ENCODE peak calls at places on chromosomes 2 and 18, in six cellular contexts. Q, G, U, H, A and B are unnamed samples.

GRCh38 chr2:45759310-45759851 is 107.9 kb downstream of the PRKCE start:
- DNase-seq in Q (no peak), G (no peak), A (no peak), U (no peak), H (no peak), B (no peak)

GRCh38 chr2:159650574-159650973 is 34.2 kb upstream of the BAZ2B start:
- DNase-seq in G (no peak), U (no peak), A (peak), H (no peak), Q (no peak), B (no peak)

GRCh38 chr2:29480423-29480822 is 365.2 kb downstream of the CLIP4 start:
- DNase-seq in U (no peak), G (no peak), Q (no peak), A (peak), H (no peak), B (no peak)

GRCh38 chr2:5981241-5982055 is 289.3 kb downstream of the SOX11 start:
- DNase-seq in H (peak), Q (peak), G (peak), U (no peak), A (no peak), B (no peak)

GRCh38 chr18:75226956-75227316 is 16.3 kb downstream of the TSHZ1 start:
- DNase-seq in A (no peak), U (no peak), Q (no peak), G (no peak), H (no peak), B (no peak)

GRCh38 chr2:148716378-148716777 is 71.8 kb downstream of the EPC2 start:
- DNase-seq in A (no peak), Q (no peak), U (no peak), G (no peak), H (no peak), B (no peak)

GRCh38 chr2:53826587-53827397 is 33.0 kb downstream of the GPR75 start:
- DNase-seq in U (no peak), G (no peak), A (no peak), Q (no peak), H (no peak), B (peak)

GRCh38 chr2:232330068-232330999 is 48.2 kb upstream of the ALPP start:
- DNase-seq in A (no peak), U (no peak), G (no peak), H (no peak), Q (peak), B (no peak)

GRCh38 chr2:157246212-157247067 is 11.1 kb upstream of the GALNT5 start:
- DNase-seq in Q (no peak), G (no peak), H (no peak), U (no peak), A (no peak), B (no peak)

GRCh38 chr2:150426315-150426714 is 61.2 kb downstream of the RND3 start:
- DNase-seq in G (no peak), A (peak), U (no peak), Q (no peak), H (no peak), B (no peak)

GRCh38 chr2:186917866-186918265 is 68.9 kb upstream of the ZSWIM2 start:
- DNase-seq in H (no peak), G (no peak), U (no peak), A (no peak), Q (no peak), B (no peak)

GRCh38 chr2:233830111-233830760 is 24.1 kb downstream of the HJURP start:
- DNase-seq in Q (no peak), A (no peak), H (no peak), U (no peak), G (no peak), B (no peak)

GRCh38 chr2:145623136-145623535 is 1103.2 kb upstream of the ZEB2 start:
- DNase-seq in U (no peak), H (no peak), Q (no peak), G (no peak), A (no peak), B (no peak)

GRCh38 chr18:37590346-37590745 is 24.7 kb upstream of the CELF4 start:
- DNase-seq in A (no peak), H (no peak), U (no peak), G (no peak), Q (no peak), B (no peak)

GRCh38 chr2:119263656-119264055 is 40.0 kb downstream of the STEAP3 start:
- DNase-seq in G (no peak), A (peak), U (no peak), H (no peak), Q (no peak), B (no peak)

GRCh38 chr18:55821219-55821618 is 233.2 kb upstream of the TCF4 start:
- DNase-seq in Q (no peak), A (no peak), U (no peak), G (no peak), H (no peak), B (no peak)

GRCh38 chr18:49924293-49924983 is 111.1 kb upstream of the ACAA2 start:
- DNase-seq in Q (no peak), G (no peak), A (no peak), U (no peak), H (no peak), B (no peak)

GRCh38 chr2:241898681-241899270 is 29.2 kb downstream of the RTP5 start:
- DNase-seq in G (no peak), Q (peak), H (no peak), A (no peak), U (no peak), B (no peak)

GRCh38 chr2:161681043-161681442 is 56.8 kb downstream of the SLC4A10 start:
- DNase-seq in Q (no peak), A (no peak), G (no peak), U (no peak), H (no peak), B (no peak)

GRCh38 chr2:226673314-226673723 is 126.3 kb downstream of the IRS1 start:
- DNase-seq in H (no peak), Q (no peak), A (peak), G (peak), U (no peak), B (no peak)

GRCh38 chr2:180676520-180676919 is 303.9 kb upstream of the UBE2E3 start:
- DNase-seq in A (no peak), Q (no peak), H (no peak), G (no peak), U (no peak), B (no peak)

GRCh38 chr2:224887159-224887558 is 155.1 kb downstream of the DOCK10 start:
- DNase-seq in G (no peak), Q (no peak), H (no peak), U (no peak), A (peak), B (no peak)

GRCh38 chr2:189143930-189144329 is 35.6 kb downstream of the COL5A2 start:
- DNase-seq in H (no peak), G (no peak), A (no peak), U (no peak), Q (no peak), B (no peak)

GRCh38 chr18:48838921-48839818 is 111.6 kb downstream of the SMAD7 start:
- DNase-seq in A (peak), U (no peak), G (no peak), Q (peak), H (no peak), B (no peak)

GRCh38 chr2:177346192-177346591 is 46.4 kb upstream of the AGPS start:
- DNase-seq in H (no peak), A (no peak), U (no peak), G (no peak), Q (no peak), B (no peak)

GRCh38 chr2:210046851-210047486 is 44.5 kb downstream of the RPE start:
- DNase-seq in Q (no peak), A (peak), H (no peak), G (no peak), U (no peak), B (no peak)

GRCh38 chr2:56522605-56523089 is 338.9 kb downstream of the CCDC85A start:
- DNase-seq in A (no peak), H (no peak), U (no peak), G (peak), Q (no peak), B (peak)